ENCODE peak calls at places on chromosome 13, in eight cellular contexts. One of them, this sample, is unnamed.
A peak's percentile ranks its signal among the peaks of the same experiment; 100 is the strongest.

GRCh38 chr13:88958821-88959220 is 1287.7 kb downstream of the SLITRK5 start:
- DNase-seq in GM23248: no peak
- DNase-seq in fibroblast of lung: peak; percentile 6
- DNase-seq in IMR-90: no peak
- DNase-seq in keratinocyte: no peak
- DNase-seq in PC-3: no peak
- DNase-seq in neuronal stem cell: no peak
- DNase-seq in Karpas-422: no peak
- DNase-seq in this sample: no peak

GRCh38 chr13:41054919-41055619 is 6.2 kb upstream of the WBP4 start:
- DNase-seq in neuronal stem cell: no peak
- DNase-seq in GM23248: peak; percentile 32
- DNase-seq in fibroblast of lung: no peak
- DNase-seq in Karpas-422: peak; percentile 49
- DNase-seq in IMR-90: no peak
- DNase-seq in keratinocyte: no peak
- DNase-seq in PC-3: no peak
- DNase-seq in this sample: peak; percentile 31

GRCh38 chr13:47175172-47175806 is 278.4 kb upstream of the HTR2A start:
- DNase-seq in PC-3: peak; percentile 62
- DNase-seq in keratinocyte: peak; percentile 7
- DNase-seq in Karpas-422: no peak
- DNase-seq in neuronal stem cell: no peak
- DNase-seq in GM23248: peak; percentile 87
- DNase-seq in fibroblast of lung: peak; percentile 94
- DNase-seq in IMR-90: peak; percentile 95
- DNase-seq in this sample: no peak

GRCh38 chr13:105599477-105600037 is 935.9 kb downstream of the EFNB2 start:
- DNase-seq in PC-3: no peak
- DNase-seq in GM23248: no peak
- DNase-seq in Karpas-422: no peak
- DNase-seq in IMR-90: no peak
- DNase-seq in fibroblast of lung: peak; percentile 64
- DNase-seq in neuronal stem cell: no peak
- DNase-seq in keratinocyte: no peak
- DNase-seq in this sample: no peak

GRCh38 chr13:109345433-109345941 is 440.9 kb downstream of the IRS2 start:
- DNase-seq in Karpas-422: no peak
- DNase-seq in GM23248: peak; percentile 55
- DNase-seq in PC-3: peak; percentile 37
- DNase-seq in keratinocyte: peak; percentile 40
- DNase-seq in IMR-90: peak; percentile 77
- DNase-seq in neuronal stem cell: no peak
- DNase-seq in fibroblast of lung: peak; percentile 87
- DNase-seq in this sample: no peak

GRCh38 chr13:40983725-40984669 is 35.1 kb downstream of the ELF1 start:
- DNase-seq in GM23248: no peak
- DNase-seq in keratinocyte: no peak
- DNase-seq in Karpas-422: no peak
- DNase-seq in fibroblast of lung: no peak
- DNase-seq in IMR-90: no peak
- DNase-seq in neuronal stem cell: no peak
- DNase-seq in PC-3: no peak
- DNase-seq in this sample: no peak

GRCh38 chr13:76754414-76754813 is 131.8 kb downstream of the KCTD12 start:
- DNase-seq in neuronal stem cell: no peak
- DNase-seq in PC-3: no peak
- DNase-seq in keratinocyte: no peak
- DNase-seq in Karpas-422: no peak
- DNase-seq in fibroblast of lung: peak; percentile 40
- DNase-seq in IMR-90: peak; percentile 60
- DNase-seq in GM23248: peak; percentile 3
- DNase-seq in this sample: no peak

GRCh38 chr13:69363360-69363759 is 744.3 kb upstream of the ATXN8OS start:
- DNase-seq in fibroblast of lung: no peak
- DNase-seq in GM23248: no peak
- DNase-seq in keratinocyte: no peak
- DNase-seq in IMR-90: no peak
- DNase-seq in Karpas-422: no peak
- DNase-seq in PC-3: no peak
- DNase-seq in neuronal stem cell: no peak
- DNase-seq in this sample: no peak

GRCh38 chr13:41019027-41019487 is at the start of gene ELF1:
- DNase-seq in IMR-90: peak; percentile 52
- DNase-seq in neuronal stem cell: no peak
- DNase-seq in keratinocyte: peak; percentile 26
- DNase-seq in Karpas-422: peak; percentile 96
- DNase-seq in fibroblast of lung: peak; percentile 72
- DNase-seq in PC-3: peak; percentile 78
- DNase-seq in GM23248: peak; percentile 82
- DNase-seq in this sample: no peak

GRCh38 chr13:101530293-101530692 is 77.8 kb downstream of the ITGBL1 start:
- DNase-seq in PC-3: no peak
- DNase-seq in keratinocyte: no peak
- DNase-seq in Karpas-422: no peak
- DNase-seq in IMR-90: peak; percentile 39
- DNase-seq in neuronal stem cell: no peak
- DNase-seq in fibroblast of lung: no peak
- DNase-seq in GM23248: peak; percentile 37
- DNase-seq in this sample: no peak

GRCh38 chr13:47085346-47085745 is 188.5 kb upstream of the HTR2A start:
- DNase-seq in PC-3: peak; percentile 37
- DNase-seq in IMR-90: peak; percentile 44
- DNase-seq in fibroblast of lung: peak; percentile 36
- DNase-seq in Karpas-422: no peak
- DNase-seq in neuronal stem cell: no peak
- DNase-seq in GM23248: peak; percentile 73
- DNase-seq in keratinocyte: no peak
- DNase-seq in this sample: no peak

GRCh38 chr13:74111901-74112824 is 22.0 kb downstream of the KLF12 start:
- DNase-seq in keratinocyte: no peak
- DNase-seq in fibroblast of lung: no peak
- DNase-seq in Karpas-422: no peak
- DNase-seq in IMR-90: no peak
- DNase-seq in neuronal stem cell: no peak
- DNase-seq in PC-3: no peak
- DNase-seq in GM23248: no peak
- DNase-seq in this sample: no peak

GRCh38 chr13:31909889-31910551 is 121.6 kb upstream of the FRY start:
- DNase-seq in GM23248: peak; percentile 81
- DNase-seq in fibroblast of lung: peak; percentile 41
- DNase-seq in IMR-90: peak; percentile 70
- DNase-seq in keratinocyte: peak; percentile 9
- DNase-seq in Karpas-422: peak; percentile 83
- DNase-seq in PC-3: peak; percentile 63
- DNase-seq in neuronal stem cell: peak; percentile 60
- DNase-seq in this sample: peak; percentile 75

GRCh38 chr13:24042710-24043440 is 117.6 kb upstream of the SPATA13 start:
- DNase-seq in fibroblast of lung: no peak
- DNase-seq in PC-3: no peak
- DNase-seq in IMR-90: peak; percentile 63
- DNase-seq in GM23248: peak; percentile 62
- DNase-seq in Karpas-422: no peak
- DNase-seq in keratinocyte: no peak
- DNase-seq in neuronal stem cell: no peak
- DNase-seq in this sample: no peak

GRCh38 chr13:41370736-41371135 is 59.7 kb downstream of the NAA16 start:
- DNase-seq in fibroblast of lung: no peak
- DNase-seq in PC-3: no peak
- DNase-seq in Karpas-422: no peak
- DNase-seq in neuronal stem cell: no peak
- DNase-seq in IMR-90: no peak
- DNase-seq in GM23248: no peak
- DNase-seq in keratinocyte: no peak
- DNase-seq in this sample: no peak

GRCh38 chr13:111371720-111372119 is 51.3 kb downstream of the TEX29 start:
- DNase-seq in Karpas-422: no peak
- DNase-seq in PC-3: no peak
- DNase-seq in fibroblast of lung: no peak
- DNase-seq in neuronal stem cell: no peak
- DNase-seq in GM23248: no peak
- DNase-seq in IMR-90: no peak
- DNase-seq in keratinocyte: no peak
- DNase-seq in this sample: no peak

GRCh38 chr13:107035778-107036177 is 467.8 kb upstream of the ARGLU1 start:
- DNase-seq in keratinocyte: no peak
- DNase-seq in IMR-90: peak; percentile 89
- DNase-seq in GM23248: peak; percentile 17
- DNase-seq in fibroblast of lung: peak; percentile 86
- DNase-seq in PC-3: no peak
- DNase-seq in neuronal stem cell: no peak
- DNase-seq in Karpas-422: no peak
- DNase-seq in this sample: no peak

GRCh38 chr13:43356566-43356965 is 333.2 kb downstream of the DNAJC15 start:
- DNase-seq in GM23248: peak; percentile 20
- DNase-seq in PC-3: no peak
- DNase-seq in Karpas-422: no peak
- DNase-seq in fibroblast of lung: no peak
- DNase-seq in keratinocyte: no peak
- DNase-seq in neuronal stem cell: no peak
- DNase-seq in IMR-90: peak; percentile 10
- DNase-seq in this sample: no peak

GRCh38 chr13:60047943-60048342 is 115.8 kb downstream of the DIAPH3 start:
- DNase-seq in neuronal stem cell: no peak
- DNase-seq in Karpas-422: no peak
- DNase-seq in GM23248: no peak
- DNase-seq in IMR-90: peak; percentile 25
- DNase-seq in keratinocyte: no peak
- DNase-seq in fibroblast of lung: peak; percentile 5
- DNase-seq in PC-3: no peak
- DNase-seq in this sample: peak; percentile 9
- H2AFZ ChIP-seq in neuronal stem cell: peak overlapping the region; percentile 48
- H2AFZ ChIP-seq in Karpas-422: no peak overlapping the region
- H2AFZ ChIP-seq in GM23248: no peak overlapping the region
- H2AFZ ChIP-seq in IMR-90: no peak overlapping the region
- H2AFZ ChIP-seq in keratinocyte: no peak overlapping the region
- H2AFZ ChIP-seq in fibroblast of lung: no peak overlapping the region
- H2AFZ ChIP-seq in PC-3: no peak overlapping the region
- H2AFZ ChIP-seq in this sample: no peak overlapping the region

GRCh38 chr13:21894091-21894490 is 223.2 kb downstream of the FGF9 start:
- DNase-seq in GM23248: no peak
- DNase-seq in Karpas-422: no peak
- DNase-seq in keratinocyte: no peak
- DNase-seq in IMR-90: no peak
- DNase-seq in fibroblast of lung: no peak
- DNase-seq in PC-3: no peak
- DNase-seq in neuronal stem cell: no peak
- DNase-seq in this sample: no peak
- H3K9me3 ChIP-seq in GM23248: no peaks in the 10 kb centered on the region
- H3K9me3 ChIP-seq in Karpas-422: no peaks in the 10 kb centered on the region
- H3K9me3 ChIP-seq in keratinocyte: peaks cover 6% of the 10 kb centered on the region
- H3K9me3 ChIP-seq in IMR-90: no peaks in the 10 kb centered on the region
- H3K9me3 ChIP-seq in fibroblast of lung: peaks cover 3% of the 10 kb centered on the region
- H3K9me3 ChIP-seq in PC-3: no peaks in the 10 kb centered on the region
- H3K9me3 ChIP-seq in neuronal stem cell: peaks cover 2% of the 10 kb centered on the region
- H3K9me3 ChIP-seq in this sample: no peaks in the 10 kb centered on the region

GRCh38 chr13:39452412-39452811 is 150.6 kb downstream of the LHFPL6 start:
- DNase-seq in IMR-90: no peak
- DNase-seq in Karpas-422: no peak
- DNase-seq in fibroblast of lung: peak; percentile 55
- DNase-seq in keratinocyte: no peak
- DNase-seq in PC-3: no peak
- DNase-seq in GM23248: peak; percentile 40
- DNase-seq in neuronal stem cell: no peak
- DNase-seq in this sample: no peak
- H3K4me2 ChIP-seq in IMR-90: no peak overlapping the region
- H3K4me2 ChIP-seq in Karpas-422: no peak overlapping the region
- H3K4me2 ChIP-seq in fibroblast of lung: no peak overlapping the region
- H3K4me2 ChIP-seq in keratinocyte: no peak overlapping the region
- H3K4me2 ChIP-seq in PC-3: no peak overlapping the region
- H3K4me2 ChIP-seq in GM23248: no peak overlapping the region
- H3K4me2 ChIP-seq in neuronal stem cell: no peak overlapping the region
- H3K4me2 ChIP-seq in this sample: no peak overlapping the region

DNA sequence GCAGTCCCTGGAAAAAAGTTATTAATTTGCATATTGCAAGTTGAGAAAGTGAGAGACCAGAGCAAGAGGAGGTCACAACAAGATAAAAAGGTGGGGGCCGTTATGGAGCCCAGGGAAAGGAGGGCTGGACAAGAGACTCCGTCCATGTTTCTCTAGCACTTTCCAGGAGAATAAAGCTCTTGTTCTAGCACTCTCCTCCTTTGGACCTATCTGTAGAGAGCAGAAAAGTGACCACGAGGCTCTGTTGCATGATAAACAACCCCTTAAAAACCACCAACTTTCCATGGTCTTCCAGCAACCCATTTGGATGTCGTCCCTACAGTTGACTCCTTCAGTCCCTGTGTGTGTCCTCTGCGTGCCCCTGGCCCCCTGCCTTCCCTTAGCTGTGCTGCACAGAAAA is 4.1 kb upstream of the ARL11 start:
- DNase-seq in IMR-90: no peak
- DNase-seq in Karpas-422: no peak
- DNase-seq in neuronal stem cell: no peak
- DNase-seq in fibroblast of lung: no peak
- DNase-seq in GM23248: no peak
- DNase-seq in keratinocyte: no peak
- DNase-seq in PC-3: no peak
- DNase-seq in this sample: no peak
- H2AFZ ChIP-seq in IMR-90: peak overlapping the region; percentile 8
- H2AFZ ChIP-seq in Karpas-422: no peak overlapping the region
- H2AFZ ChIP-seq in neuronal stem cell: no peak overlapping the region
- H2AFZ ChIP-seq in fibroblast of lung: no peak overlapping the region
- H2AFZ ChIP-seq in GM23248: no peak overlapping the region
- H2AFZ ChIP-seq in keratinocyte: no peak overlapping the region
- H2AFZ ChIP-seq in PC-3: no peak overlapping the region
- H2AFZ ChIP-seq in this sample: no peak overlapping the region

This sample was measured in neural progenitor cell.